ENCODE peak calls at places on chromosomes 6 and 20, in six cellular contexts. K is GM12878, J is cardiac muscle cell, M is lung, N is osteoblast, W is ovary. X is an unnamed sample.

GRCh38 chr6:105836889-105837288 is 249.2 kb upstream of the PRDM1 start:
- DNase-seq in N (no peak), J (no peak), K (no peak), W (no peak), M (no peak), X (no peak)

GRCh38 chr20:44526129-44526528 is 4.3 kb upstream of the SERINC3 start:
- DNase-seq in J (peak; percentile 41), K (no peak), N (no peak), M (no peak), W (no peak), X (no peak)

GRCh38 chr6:130070747-130071146 is 52.4 kb downstream of the L3MBTL3 start:
- DNase-seq in N (no peak), J (no peak), K (no peak), M (no peak), W (no peak), X (no peak)

GRCh38 chr6:20173833-20174796 is 38.2 kb downstream of the MBOAT1 start:
- DNase-seq in M (no peak), N (no peak), J (no peak), W (no peak), K (no peak), X (no peak)

GRCh38 chr20:16707674-16708073 is 22.2 kb upstream of the SNRPB2 start:
- DNase-seq in M (no peak), J (no peak), N (no peak), K (no peak), W (no peak), X (no peak)

GRCh38 chr6:39050453-39051112 is 2.0 kb downstream of the GLP1R start:
- DNase-seq in N (no peak), M (no peak), W (no peak), J (no peak), K (no peak), X (no peak)

GRCh38 chr6:115898246-115898645 is 162.4 kb downstream of the FRK start:
- DNase-seq in K (no peak), J (no peak), N (no peak), M (no peak), W (no peak), X (no peak)

GRCh38 chr6:78808356-78808891 is 58.9 kb upstream of the IRAK1BP1 start:
- DNase-seq in M (no peak), J (no peak), W (no peak), K (no peak), N (no peak), X (no peak)

GRCh38 chr6:98047881-98048280 is 764.9 kb upstream of the MMS22L start:
- DNase-seq in M (no peak), K (no peak), J (no peak), N (no peak), W (no peak), X (no peak)

GRCh38 chr20:32539063-32539816 is 45.9 kb downstream of the NOL4L start:
- DNase-seq in W (no peak), M (no peak), N (peak; percentile 84), J (no peak), K (no peak), X (no peak)

GRCh38 chr6:71585472-71585871 is 296.9 kb downstream of the OGFRL1 start:
- DNase-seq in J (no peak), N (no peak), K (no peak), M (no peak), W (peak; percentile 15), X (no peak)

GRCh38 chr6:25150031-25150430 is 129.1 kb upstream of the CARMIL1 start:
- DNase-seq in M (no peak), W (no peak), J (no peak), N (no peak), K (no peak), X (no peak)

GRCh38 chr6:52969297-52969696 is 25.8 kb downstream of the GSTA4 start:
- DNase-seq in W (no peak), M (no peak), J (no peak), K (no peak), N (no peak), X (no peak)

GRCh38 chr6:31075528-31075927 is 36.8 kb downstream of the C6orf15 start:
- DNase-seq in N (peak; percentile 84), M (no peak), J (peak; percentile 42), K (no peak), W (no peak), X (no peak)

GRCh38 chr6:110560239-110561015 is 84.0 kb upstream of the SLC22A16 start:
- DNase-seq in N (no peak), K (no peak), M (no peak), J (no peak), W (no peak), X (no peak)

GRCh38 chr6:52423971-52424381 is 3.8 kb downstream of the EFHC1 start:
- DNase-seq in N (no peak), K (no peak), J (peak; percentile 93), M (no peak), W (no peak), X (no peak)

GRCh38 chr6:17836298-17836697 is 129.6 kb upstream of the NUP153 start:
- DNase-seq in K (no peak), J (no peak), M (no peak), N (no peak), W (no peak), X (no peak)

GRCh38 chr6:154414021-154414813 is 57.6 kb upstream of the IPCEF1 start:
- DNase-seq in J (no peak), N (peak; percentile 50), M (no peak), K (no peak), W (no peak), X (no peak)

GRCh38 chr20:45337367-45338120 is 10.7 kb downstream of the SDC4 start:
- DNase-seq in K (no peak), N (peak; percentile 93), W (peak; percentile 52), M (peak; percentile 69), J (peak; percentile 94), X (no peak)

GRCh38 chr6:72042088-72042487 is 155.7 kb downstream of the RIMS1 start:
- DNase-seq in W (no peak), J (no peak), N (no peak), K (no peak), M (no peak), X (no peak)

GRCh38 chr6:144778773-144779531 is 493.8 kb downstream of the UTRN start:
- DNase-seq in J (no peak), K (no peak), N (no peak), W (no peak), M (no peak), X (no peak)

GRCh38 chr20:8156603-8157079 is 24.6 kb downstream of the PLCB1 start:
- DNase-seq in M (no peak), K (peak; percentile 23), N (peak; percentile 49), J (no peak), W (no peak), X (peak; percentile 6)

GRCh38 chr20:57049298-57049697 is 217.1 kb downstream of the BMP7 start:
- DNase-seq in M (no peak), J (no peak), K (no peak), W (no peak), N (no peak), X (no peak)

GRCh38 chr6:16239798-16240123 is 1.4 kb downstream of the GMPR start:
- DNase-seq in M (peak; percentile 75), J (no peak), W (no peak), K (no peak), N (peak; percentile 96), X (no peak)

GRCh38 chr6:16237242-16237641 is 1.1 kb upstream of the GMPR start:
- DNase-seq in W (no peak), N (no peak), K (no peak), J (no peak), M (no peak), X (no peak)

GRCh38 chr6:16238057-16238657 is at the start of gene GMPR:
- DNase-seq in N (peak; percentile 95), J (peak; percentile 72), W (peak; percentile 81), M (peak; percentile 78), K (no peak), X (peak; percentile 59)

GRCh38 chr6:16239090-16239797 is 857 bp downstream of the GMPR start:
- DNase-seq in K (no peak), W (peak; percentile 63), J (peak; percentile 47), N (peak; percentile 90), M (no peak), X (no peak)

GRCh38 chr6:16238658-16239089 is 287 bp downstream of the GMPR start:
- DNase-seq in J (no peak), N (no peak), W (no peak), K (no peak), M (no peak), X (no peak)
- H3K4me1 ChIP-seq in J (peaks cover 3% of the 10 kb centered on the region), N (peaks cover 29% of the 10 kb centered on the region), W (peaks cover 27% of the 10 kb centered on the region), K (peaks cover 24% of the 10 kb centered on the region), M (peaks cover 7% of the 10 kb centered on the region), X (no peaks in the 10 kb centered on the region)

GRCh38 chr6:35596448-35597442 is 84.0 kb upstream of the TULP1 start:
- DNase-seq in M (no peak), W (no peak), N (peak; percentile 76), K (no peak), J (peak; percentile 88), X (no peak)
- H3K4me1 ChIP-seq in M (peaks cover 3% of the 10 kb centered on the region), W (peaks cover 38% of the 10 kb centered on the region), N (peaks cover 25% of the 10 kb centered on the region), K (peaks cover 7% of the 10 kb centered on the region), J (peaks cover 47% of the 10 kb centered on the region), X (peaks cover 77% of the 10 kb centered on the region)

DNA sequence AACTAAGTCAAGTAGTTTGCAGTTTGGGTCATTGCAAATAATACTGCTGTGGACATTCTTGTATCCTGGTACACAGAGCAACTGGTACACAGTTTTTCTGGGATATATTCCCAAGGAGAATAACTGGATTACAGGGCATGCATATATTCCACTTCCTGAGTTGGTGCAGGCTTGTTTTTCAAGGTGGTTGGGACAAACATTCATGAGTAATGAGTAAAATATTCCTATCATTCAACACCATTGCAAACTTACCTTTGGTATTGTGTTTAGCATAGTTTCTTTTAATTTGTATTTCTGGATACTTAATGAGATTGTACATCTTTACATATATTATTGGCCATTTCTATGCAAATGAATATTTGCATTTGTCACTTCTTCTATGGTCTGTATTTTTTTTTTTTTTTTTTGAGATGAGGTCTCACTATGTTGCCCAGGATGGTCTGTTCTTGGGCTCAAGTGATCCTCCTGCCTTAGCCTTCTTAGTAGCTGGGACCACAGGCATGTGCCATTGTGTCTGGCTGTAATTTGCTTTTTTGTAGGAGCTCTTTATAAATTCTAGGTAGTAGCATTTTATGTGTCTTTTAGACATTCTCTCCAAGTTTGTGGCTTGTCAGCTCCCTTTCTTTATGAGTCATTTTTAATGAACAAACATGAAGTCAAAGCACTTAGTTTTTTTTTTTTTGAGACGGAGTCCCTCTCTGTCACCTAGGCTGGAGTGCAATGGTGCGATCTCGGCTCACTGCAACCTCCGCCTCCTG is 158.7 kb downstream of the SOX4 start:
- DNase-seq in J (no peak), K (no peak), M (no peak), W (no peak), N (no peak), X (no peak)
- H3K4me1 ChIP-seq in J (peaks cover 50% of the 10 kb centered on the region), K (no peaks in the 10 kb centered on the region), M (peaks cover 2% of the 10 kb centered on the region), W (peaks cover 10% of the 10 kb centered on the region), N (peaks cover 42% of the 10 kb centered on the region), X (no peaks in the 10 kb centered on the region)

DNA sequence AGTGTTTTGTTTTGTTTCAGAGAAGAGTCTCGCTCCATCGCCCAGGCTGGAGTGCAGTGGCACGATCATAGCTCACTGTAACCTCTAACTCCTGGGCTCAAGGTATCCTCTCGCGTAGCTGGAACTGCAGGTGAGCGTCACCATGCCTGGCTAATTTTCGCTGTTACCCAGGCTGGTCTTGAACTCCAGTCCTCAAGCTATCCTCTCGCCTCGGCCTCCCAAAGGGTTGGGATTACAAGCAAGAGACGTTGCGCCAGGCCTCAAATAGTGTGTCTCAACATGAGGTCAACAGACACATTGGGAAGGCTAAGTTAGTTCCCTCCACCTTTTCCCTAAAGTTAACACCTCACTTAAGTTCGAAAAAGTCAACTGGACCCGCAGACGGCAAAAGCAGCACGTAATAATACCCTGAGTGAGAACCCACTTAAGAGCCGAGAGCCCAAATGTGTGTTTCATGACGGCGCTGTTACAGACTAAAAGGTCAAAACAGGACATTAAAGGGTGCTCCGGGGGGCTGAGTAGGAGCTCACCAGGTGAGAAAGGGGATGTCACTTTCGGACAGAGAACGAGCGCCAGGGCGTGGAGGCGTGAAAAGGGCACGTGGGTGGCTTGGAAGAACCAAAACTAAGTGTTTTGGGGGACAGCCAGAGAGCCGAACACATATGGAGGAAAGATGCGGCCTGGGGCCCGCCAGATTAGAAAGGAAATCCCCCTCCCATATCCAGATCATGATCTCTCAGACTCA is 499 bp downstream of the TTI1 start:
- DNase-seq in K (no peak), M (no peak), J (no peak), W (no peak), N (no peak), X (no peak)
- H3K4me1 ChIP-seq in K (peaks cover 10% of the 10 kb centered on the region), M (peaks cover 10% of the 10 kb centered on the region), J (no peaks in the 10 kb centered on the region), W (peaks cover 16% of the 10 kb centered on the region), N (peaks cover 22% of the 10 kb centered on the region), X (peaks cover 30% of the 10 kb centered on the region)